ENCODE peak calls at places on chromosomes 3 and 15, in five cellular contexts. V is EH; L is HS-5; G is Peyer's patch; N is stimulated activated CD8-positive, alpha-beta memory T cell treated with anti-CD3 and anti-CD28 coated beads, Interleukin-7, amount 100 ng/mL, for 1 hour. B is an unnamed sample.

GRCh38 chr3:196093271-196094111 is 11.6 kb upstream of the TFRC start:
- DNase-seq in G (no peak), N (no peak), V (no peak), L (no peak), B (no peak)

GRCh38 chr3:134253475-134254231 is 3.0 kb upstream of the RYK start:
- DNase-seq in L (no peak), G (no peak), V (peak), N (no peak), B (no peak)

GRCh38 chr3:10937141-10937825 is 55.3 kb upstream of the SLC6A1 start:
- DNase-seq in V (no peak), N (no peak), G (no peak), L (no peak), B (no peak)

GRCh38 chr3:190617185-190617584 is 103.3 kb downstream of the IL1RAP start:
- DNase-seq in V (no peak), L (no peak), N (no peak), G (peak), B (peak)

GRCh38 chr15:85792872-85793621 is 1.7 kb downstream of the KLHL25 start:
- DNase-seq in V (peak), L (no peak), G (no peak), N (no peak), B (peak)

GRCh38 chr3:58272891-58273290 is 33.2 kb upstream of the RPP14 start:
- DNase-seq in V (peak), G (no peak), L (no peak), N (no peak), B (no peak)

GRCh38 chr3:125353128-125353527 is 22.0 kb downstream of the ZNF148 start:
- DNase-seq in G (no peak), L (no peak), N (no peak), V (no peak), B (no peak)

GRCh38 chr3:126438746-126439145 is 36.9 kb downstream of the ZXDC start:
- DNase-seq in L (no peak), G (no peak), N (no peak), V (no peak), B (peak)

GRCh38 chr3:169790687-169791429 is 17.7 kb downstream of the MYNN start:
- DNase-seq in V (no peak), N (no peak), L (peak), G (no peak), B (no peak)

GRCh38 chr15:73936181-73936580 is 9.9 kb downstream of the LOXL1 start:
- DNase-seq in G (no peak), V (peak), L (no peak), N (no peak), B (no peak)

GRCh38 chr3:47243748-47244147 is 38.9 kb downstream of the KIF9 start:
- DNase-seq in N (no peak), V (no peak), G (no peak), L (no peak), B (no peak)

GRCh38 chr3:152183473-152183872 is 85.3 kb upstream of the MBNL1 start:
- DNase-seq in V (peak), L (no peak), G (peak), N (no peak), B (peak)

GRCh38 chr15:39594764-39595620 is 14.1 kb downstream of the THBS1 start:
- DNase-seq in L (no peak), G (no peak), V (peak), N (no peak), B (no peak)

GRCh38 chr3:46400000-46400734 is 6.7 kb downstream of the CCR5AS start:
- DNase-seq in L (peak), G (no peak), V (peak), N (no peak), B (no peak)

GRCh38 chr3:39226106-39226741 is 33.8 kb upstream of the XIRP1 start:
- DNase-seq in N (no peak), G (no peak), L (no peak), V (no peak), B (no peak)

GRCh38 chr3:51063074-51063473 is 322.0 kb upstream of the MANF start:
- DNase-seq in G (no peak), L (no peak), V (no peak), N (no peak), B (no peak)

GRCh38 chr15:100438570-100438969 is 90.2 kb downstream of the CERS3 start:
- DNase-seq in G (peak), N (no peak), L (no peak), V (no peak), B (no peak)

GRCh38 chr15:84889991-84890669 is 5.7 kb downstream of the SLC28A1 start:
- DNase-seq in N (no peak), G (no peak), V (no peak), L (no peak), B (no peak)

GRCh38 chr3:83873550-83873949 is 1085.2 kb upstream of the CADM2 start:
- DNase-seq in G (no peak), L (no peak), N (no peak), V (no peak), B (no peak)

GRCh38 chr3:120780977-120781376 is 38.4 kb downstream of the GTF2E1 start:
- DNase-seq in G (no peak), N (no peak), L (peak), V (peak), B (no peak)

GRCh38 chr3:14520967-14521366 is 19.2 kb downstream of the GRIP2 start:
- DNase-seq in V (no peak), G (no peak), N (no peak), L (no peak), B (no peak)

GRCh38 chr15:96327155-96327741 is 3.3 kb upstream of the NR2F2 start:
- DNase-seq in G (no peak), L (peak), N (no peak), V (peak), B (no peak)

GRCh38 chr3:147038456-147038855 is 367.9 kb downstream of the ZIC4 start:
- DNase-seq in L (no peak), V (peak), G (no peak), N (no peak), B (no peak)

GRCh38 chr3:174439621-174440349 is 419.3 kb upstream of the NAALADL2 start:
- DNase-seq in G (no peak), L (peak), V (peak), N (no peak), B (no peak)

GRCh38 chr15:73955326-73955725 is 29.1 kb downstream of the LOXL1 start:
- DNase-seq in N (no peak), V (no peak), G (no peak), L (no peak), B (no peak)

GRCh38 chr15:52336530-52336929 is 40.9 kb upstream of the MYO5C start:
- DNase-seq in G (no peak), L (no peak), N (no peak), V (no peak), B (no peak)

GRCh38 chr15:78130466-78131294 is 565 bp downstream of the CIB2 start:
- DNase-seq in V (no peak), N (no peak), G (peak), L (no peak), B (no peak)

GRCh38 chr3:143831208-143831607 is 17.1 kb downstream of the SLC9A9 start:
- DNase-seq in G (no peak), L (peak), V (peak), N (no peak), B (no peak)

GRCh38 chr3:57030711-57031110 is 29.8 kb upstream of the SPATA12 start:
- DNase-seq in G (no peak), V (no peak), L (no peak), N (no peak), B (no peak)

GRCh38 chr3:177341766-177342165 is 144.5 kb upstream of the TBL1XR1 start:
- DNase-seq in V (no peak), N (no peak), G (no peak), L (no peak), B (no peak)

GRCh38 chr15:43440721-43441281 is 52.2 kb downstream of the TP53BP1 start:
- DNase-seq in N (no peak), G (no peak), V (peak), L (peak), B (peak)

GRCh38 chr15:24718289-24719082 is 42.9 kb downstream of the NPAP1 start:
- DNase-seq in G (no peak), N (no peak), L (no peak), V (no peak), B (no peak)

B was measured in activated naive CD4-positive, alpha-beta T cell treated with Interleukin-2 at 50 U/mL for 16 hours.